ENCODE peak calls at places on chromosomes 13 and 19, in six cellular contexts. Y is breast epithelium, L is transverse colon, X is suprapubic skin, T is GM12892, W is H1. S is an unnamed sample.
A peak's percentile ranks its signal among the peaks of the same experiment; 100 is the strongest.

GRCh38 chr19:58556633-58557252 is 1.7 kb downstream of the UBE2M start:
- DNase-seq in L (no peak), T (no peak), Y (no peak), W (no peak), X (peak; percentile 62), S (no peak)

GRCh38 chr13:91277013-91277676 is 70.3 kb upstream of the MIR17HG start:
- DNase-seq in X (no peak), Y (no peak), L (no peak), T (no peak), W (no peak), S (no peak)

GRCh38 chr13:77565635-77566034 is 30.1 kb downstream of the SCEL start:
- DNase-seq in X (no peak), T (no peak), Y (no peak), L (no peak), W (no peak), S (no peak)

GRCh38 chr19:48543121-48543710 is 8.8 kb upstream of the SULT2B1 start:
- DNase-seq in W (no peak), Y (peak; percentile 92), X (no peak), L (peak; percentile 67), T (no peak), S (no peak)

GRCh38 chr13:38582133-38582532 is 104.7 kb upstream of the FREM2 start:
- DNase-seq in Y (no peak), T (no peak), X (no peak), W (no peak), L (no peak), S (no peak)

GRCh38 chr13:30331331-30331771 is 24.0 kb upstream of the KATNAL1 start:
- DNase-seq in L (peak; percentile 26), T (no peak), W (no peak), X (peak; percentile 74), Y (no peak), S (no peak)

GRCh38 chr19:409006-409514 is at the start of gene C2CD4C:
- DNase-seq in X (peak; percentile 51), T (no peak), L (no peak), W (no peak), Y (peak; percentile 48), S (no peak)

GRCh38 chr13:45416521-45417125 is 1.6 kb downstream of the SLC25A30 start:
- DNase-seq in X (no peak), T (no peak), L (no peak), W (no peak), Y (no peak), S (no peak)

GRCh38 chr13:33730147-33730546 is 87.8 kb upstream of the RFC3 start:
- DNase-seq in W (no peak), T (no peak), Y (no peak), X (no peak), L (no peak), S (no peak)

GRCh38 chr19:54190942-54191670 is at the start of gene TSEN34:
- DNase-seq in T (peak; percentile 71), X (no peak), L (peak; percentile 90), W (no peak), Y (no peak), S (peak; percentile 76)
- TF ChIP-seq POLR2A in T (peak; percentile 64), X (peak; percentile 37), L (peak; percentile 70), W (peak; percentile 59), Y (no peak), S (peak; percentile 14)

GRCh38 chr19:16520074-16520973 is 21.9 kb downstream of the CHERP start:
- DNase-seq in L (no peak), X (no peak), W (no peak), T (no peak), Y (no peak), S (no peak)

GRCh38 chr19:16519230-16519687 is 23.0 kb downstream of the CHERP start:
- DNase-seq in W (no peak), T (no peak), L (no peak), X (peak; percentile 55), Y (no peak), S (no peak)

GRCh38 chr19:16522559-16523377 is 19.5 kb downstream of the CHERP start:
- DNase-seq in L (no peak), X (peak; percentile 50), T (no peak), Y (no peak), W (no peak), S (no peak)

GRCh38 chr19:16521715-16522289 is 20.4 kb downstream of the CHERP start:
- DNase-seq in W (no peak), X (peak; percentile 49), L (no peak), Y (no peak), T (no peak), S (no peak)

DNA sequence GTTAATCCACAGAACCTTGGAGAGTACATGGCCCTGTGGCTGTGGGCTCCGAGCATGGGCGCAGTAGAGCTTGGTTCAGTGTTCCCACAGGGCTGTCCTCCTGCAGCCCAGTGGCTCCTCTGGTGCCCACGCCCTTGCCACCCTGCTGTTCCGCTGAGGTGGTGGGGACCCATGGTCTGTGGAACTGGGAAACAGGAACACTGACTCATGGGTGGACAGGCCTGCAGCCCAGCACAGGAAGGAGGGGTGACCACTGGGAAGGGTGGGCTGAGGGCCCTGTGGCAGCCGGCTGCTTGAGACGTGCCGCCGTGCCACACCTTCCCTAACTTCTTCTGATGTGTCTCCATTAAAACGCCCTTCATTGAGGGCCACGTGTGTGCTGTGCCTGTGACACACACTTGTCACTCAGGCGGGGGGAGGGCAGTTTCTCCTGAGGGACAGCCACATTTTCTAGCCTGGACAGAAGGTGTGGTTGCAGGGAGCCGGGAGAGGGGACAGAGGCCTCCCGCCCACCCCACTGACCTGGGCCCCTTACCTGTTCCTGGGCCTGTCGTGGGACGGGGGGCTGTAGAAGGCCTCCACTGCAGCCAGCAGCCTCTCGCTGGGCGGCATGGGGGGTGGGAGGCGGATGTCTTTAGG is 21.1 kb downstream of the CHERP start:
- DNase-seq in Y (no peak), L (no peak), T (no peak), X (no peak), W (no peak), S (no peak)
- TF ChIP-seq POLR2AphosphoS5 in Y (no peak), L (no peak), T (no peak), X (no peak), W (peak; percentile 17), S (no peak)

GRCh38 chr19:30082168-30082567 is 140.1 kb downstream of the URI1 start:
- DNase-seq in X (no peak), T (no peak), W (no peak), L (no peak), Y (no peak), S (no peak)

GRCh38 chr19:30082611-30083010 is 140.6 kb downstream of the URI1 start:
- DNase-seq in X (no peak), T (no peak), Y (no peak), W (no peak), L (no peak), S (no peak)

GRCh38 chr19:30084390-30084819 is 142.4 kb downstream of the URI1 start:
- DNase-seq in L (no peak), T (no peak), W (no peak), Y (no peak), X (no peak), S (no peak)

GRCh38 chr19:30083125-30083681 is 141.2 kb downstream of the URI1 start:
- DNase-seq in X (no peak), T (no peak), L (no peak), Y (no peak), W (no peak), S (no peak)

DNA sequence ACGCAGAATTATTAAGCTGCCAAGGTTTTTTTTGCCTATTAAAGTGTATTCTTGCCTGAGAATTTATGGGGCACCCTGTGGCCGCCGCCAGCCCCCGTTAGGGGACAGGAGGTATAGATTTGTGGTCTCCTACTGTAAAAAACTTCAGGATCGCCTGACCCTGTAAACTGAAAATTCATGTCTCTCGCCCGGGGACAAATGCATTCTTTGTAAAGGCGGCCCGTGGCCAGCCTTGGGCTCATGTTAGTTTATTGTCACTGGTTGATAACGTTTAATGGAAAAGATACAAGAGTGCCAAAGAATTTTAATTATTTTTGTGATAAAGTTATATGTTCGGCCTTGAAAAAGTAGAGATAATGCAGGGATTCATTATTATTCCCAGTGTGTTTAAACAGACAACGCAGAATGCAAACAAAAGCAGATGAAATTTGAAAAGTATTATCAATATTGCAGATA is 141.7 kb downstream of the URI1 start:
- DNase-seq in T (no peak), W (no peak), L (no peak), Y (no peak), X (no peak), S (no peak)
- TF ChIP-seq POLR2A in T (no peak), W (no peak), L (no peak), Y (no peak), X (no peak), S (no peak)

DNA sequence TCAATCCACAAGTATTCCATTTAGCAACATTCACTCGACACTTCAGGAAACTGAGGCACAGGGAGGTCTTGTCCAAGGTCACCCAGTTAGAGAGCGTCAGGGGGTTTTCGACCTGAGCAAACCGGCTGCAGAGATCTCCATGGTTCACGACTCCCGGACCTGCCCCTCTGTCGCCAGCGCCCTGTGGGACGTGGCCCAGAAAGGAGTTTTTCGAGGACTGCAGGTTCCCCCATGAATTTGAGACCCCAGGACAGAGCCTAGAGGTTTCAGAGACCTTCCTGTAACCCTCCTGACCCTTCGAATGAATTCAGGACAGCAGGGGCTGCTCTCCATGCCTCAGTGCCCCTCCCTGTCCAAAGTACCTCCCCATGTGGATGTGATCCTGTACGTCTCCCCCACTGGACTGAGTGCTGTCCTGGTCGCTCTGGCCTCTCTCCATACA is 22.6 kb upstream of the SEMA6B start:
- DNase-seq in W (no peak), T (no peak), X (no peak), Y (no peak), L (no peak), S (no peak)
- TF ChIP-seq POLR2AphosphoS5 in W (no peak), T (no peak), X (no peak), Y (no peak), L (no peak), S (no peak)

GRCh38 chr19:49850487-49851342 is at the start of gene PTOV1:
- DNase-seq in Y (peak; percentile 92), W (peak; percentile 51), L (peak; percentile 94), T (peak; percentile 95), X (peak; percentile 94), S (peak; percentile 93)
- TF ChIP-seq POLR2A in Y (peak; percentile 71), W (peak; percentile 41), L (peak; percentile 82), T (peak; percentile 73), X (peak; percentile 78), S (peak; percentile 47)

S was measured in GM12891.